ENCODE peak calls at places on chromosomes 4 and X, in nine cellular contexts. One of them, this sample, is unnamed.
A peak's percentile ranks its signal among the peaks of the same experiment; 100 is the strongest.

GRCh38 chr4:108730579-108730978 is 32.3 kb downstream of the ETNPPL start:
- DNase-seq in AG10803: no peak
- DNase-seq in fibroblast of mammary gland: peak; percentile 28
- DNase-seq in endothelial cell: no peak
- DNase-seq in glutamatergic neuron: peak; percentile 44
- DNase-seq in ovary: no peak
- DNase-seq in epithelial cell of esophagus: no peak
- DNase-seq in progenitor cell of endocrine pancreas: no peak
- DNase-seq in mesothelial cell of epicardium: no peak
- DNase-seq in this sample: no peak

GRCh38 chr4:78781086-78781630 is 5.0 kb downstream of the BMP2K start:
- DNase-seq in AG10803: no peak
- DNase-seq in fibroblast of mammary gland: peak; percentile 23
- DNase-seq in epithelial cell of esophagus: no peak
- DNase-seq in endothelial cell: no peak
- DNase-seq in glutamatergic neuron: no peak
- DNase-seq in progenitor cell of endocrine pancreas: no peak
- DNase-seq in ovary: no peak
- DNase-seq in mesothelial cell of epicardium: no peak
- DNase-seq in this sample: no peak

GRCh38 chrX:16851421-16851820 is 18.7 kb downstream of the RBBP7 start:
- DNase-seq in progenitor cell of endocrine pancreas: no peak
- DNase-seq in endothelial cell: no peak
- DNase-seq in ovary: no peak
- DNase-seq in AG10803: no peak
- DNase-seq in glutamatergic neuron: no peak
- DNase-seq in fibroblast of mammary gland: peak; percentile 56
- DNase-seq in epithelial cell of esophagus: no peak
- DNase-seq in mesothelial cell of epicardium: no peak
- DNase-seq in this sample: no peak

GRCh38 chrX:30904632-30905031 is 15.6 kb upstream of the TAB3 start:
- DNase-seq in mesothelial cell of epicardium: no peak
- DNase-seq in endothelial cell: no peak
- DNase-seq in ovary: no peak
- DNase-seq in progenitor cell of endocrine pancreas: no peak
- DNase-seq in fibroblast of mammary gland: no peak
- DNase-seq in AG10803: no peak
- DNase-seq in epithelial cell of esophagus: peak; percentile 73
- DNase-seq in glutamatergic neuron: no peak
- DNase-seq in this sample: no peak

GRCh38 chrX:153830632-153831434 is 489 bp upstream of the PDZD4 start:
- DNase-seq in progenitor cell of endocrine pancreas: no peak
- DNase-seq in glutamatergic neuron: no peak
- DNase-seq in epithelial cell of esophagus: no peak
- DNase-seq in endothelial cell: no peak
- DNase-seq in mesothelial cell of epicardium: no peak
- DNase-seq in AG10803: no peak
- DNase-seq in fibroblast of mammary gland: no peak
- DNase-seq in ovary: no peak
- DNase-seq in this sample: peak; percentile 29

GRCh38 chrX:65601530-65602281 is 65.7 kb upstream of the MSN start:
- DNase-seq in fibroblast of mammary gland: peak; percentile 91
- DNase-seq in ovary: peak; percentile 55
- DNase-seq in endothelial cell: peak; percentile 47
- DNase-seq in progenitor cell of endocrine pancreas: no peak
- DNase-seq in mesothelial cell of epicardium: no peak
- DNase-seq in epithelial cell of esophagus: peak; percentile 65
- DNase-seq in AG10803: peak; percentile 88
- DNase-seq in glutamatergic neuron: no peak
- DNase-seq in this sample: no peak

GRCh38 chrX:9486786-9487185 is 21.9 kb downstream of the TBL1X start:
- DNase-seq in endothelial cell: no peak
- DNase-seq in ovary: no peak
- DNase-seq in glutamatergic neuron: no peak
- DNase-seq in progenitor cell of endocrine pancreas: no peak
- DNase-seq in AG10803: no peak
- DNase-seq in mesothelial cell of epicardium: no peak
- DNase-seq in epithelial cell of esophagus: no peak
- DNase-seq in fibroblast of mammary gland: no peak
- DNase-seq in this sample: no peak

GRCh38 chrX:129793604-129794191 is 13.9 kb downstream of the SASH3 start:
- DNase-seq in AG10803: no peak
- DNase-seq in endothelial cell: no peak
- DNase-seq in ovary: no peak
- DNase-seq in progenitor cell of endocrine pancreas: no peak
- DNase-seq in fibroblast of mammary gland: no peak
- DNase-seq in epithelial cell of esophagus: no peak
- DNase-seq in glutamatergic neuron: no peak
- DNase-seq in mesothelial cell of epicardium: no peak
- DNase-seq in this sample: no peak

GRCh38 chrX:9668537-9668936 is 97.1 kb downstream of the GPR143 start:
- DNase-seq in progenitor cell of endocrine pancreas: no peak
- DNase-seq in epithelial cell of esophagus: no peak
- DNase-seq in fibroblast of mammary gland: no peak
- DNase-seq in mesothelial cell of epicardium: no peak
- DNase-seq in AG10803: no peak
- DNase-seq in glutamatergic neuron: no peak
- DNase-seq in endothelial cell: no peak
- DNase-seq in ovary: no peak
- DNase-seq in this sample: no peak

GRCh38 chr4:183858011-183858615 is 47.0 kb upstream of the STOX2 start:
- DNase-seq in AG10803: no peak
- DNase-seq in glutamatergic neuron: peak; percentile 51
- DNase-seq in endothelial cell: no peak
- DNase-seq in progenitor cell of endocrine pancreas: no peak
- DNase-seq in ovary: no peak
- DNase-seq in fibroblast of mammary gland: no peak
- DNase-seq in mesothelial cell of epicardium: no peak
- DNase-seq in epithelial cell of esophagus: no peak
- DNase-seq in this sample: no peak

GRCh38 chr4:158268553-158268952 is 58.3 kb downstream of the TMEM144 start:
- DNase-seq in endothelial cell: no peak
- DNase-seq in ovary: no peak
- DNase-seq in epithelial cell of esophagus: no peak
- DNase-seq in fibroblast of mammary gland: no peak
- DNase-seq in mesothelial cell of epicardium: no peak
- DNase-seq in glutamatergic neuron: no peak
- DNase-seq in AG10803: no peak
- DNase-seq in progenitor cell of endocrine pancreas: no peak
- DNase-seq in this sample: no peak
- TF ChIP-seq CTCF in endothelial cell: no peak
- TF ChIP-seq CTCF in ovary: no peak
- TF ChIP-seq CTCF in epithelial cell of esophagus: no peak
- TF ChIP-seq CTCF in fibroblast of mammary gland: no peak
- TF ChIP-seq CTCF in mesothelial cell of epicardium: no peak
- TF ChIP-seq CTCF in glutamatergic neuron: no peak
- TF ChIP-seq CTCF in AG10803: peak; percentile 5
- TF ChIP-seq CTCF in progenitor cell of endocrine pancreas: no peak
- TF ChIP-seq CTCF in this sample: no peak

DNA sequence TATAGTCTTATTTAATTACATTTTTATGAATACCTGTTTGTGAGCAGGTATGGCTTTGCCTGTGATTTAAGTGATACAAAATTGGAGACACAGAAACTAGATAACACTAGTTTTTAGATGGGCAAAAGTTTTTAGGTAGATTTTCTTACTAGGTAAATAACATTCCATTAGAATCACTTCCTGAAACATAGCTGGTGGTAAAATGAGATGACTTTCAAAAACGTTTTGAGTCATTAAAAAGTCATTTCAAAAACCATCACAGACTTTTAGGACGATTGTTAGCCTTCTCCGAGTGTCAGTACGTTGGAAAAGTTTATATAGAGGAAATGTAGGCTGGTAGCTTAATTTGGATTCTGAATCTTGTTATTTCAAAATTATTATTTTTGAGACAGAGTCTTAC is 18.3 kb downstream of the PTTG2 start:
- DNase-seq in ovary: no peak
- DNase-seq in endothelial cell: no peak
- DNase-seq in AG10803: no peak
- DNase-seq in mesothelial cell of epicardium: no peak
- DNase-seq in glutamatergic neuron: no peak
- DNase-seq in epithelial cell of esophagus: no peak
- DNase-seq in progenitor cell of endocrine pancreas: no peak
- DNase-seq in fibroblast of mammary gland: no peak
- DNase-seq in this sample: no peak
- TF ChIP-seq CTCF in ovary: no peak
- TF ChIP-seq CTCF in endothelial cell: no peak
- TF ChIP-seq CTCF in AG10803: no peak
- TF ChIP-seq CTCF in mesothelial cell of epicardium: no peak
- TF ChIP-seq CTCF in glutamatergic neuron: no peak
- TF ChIP-seq CTCF in epithelial cell of esophagus: no peak
- TF ChIP-seq CTCF in progenitor cell of endocrine pancreas: no peak
- TF ChIP-seq CTCF in fibroblast of mammary gland: no peak
- TF ChIP-seq CTCF in this sample: no peak

GRCh38 chr4:53601251-53601764 is 10.0 kb upstream of the LNX1 start:
- DNase-seq in AG10803: no peak
- DNase-seq in progenitor cell of endocrine pancreas: no peak
- DNase-seq in glutamatergic neuron: peak; percentile 68
- DNase-seq in endothelial cell: peak; percentile 24
- DNase-seq in mesothelial cell of epicardium: no peak
- DNase-seq in ovary: peak; percentile 23
- DNase-seq in fibroblast of mammary gland: no peak
- DNase-seq in epithelial cell of esophagus: peak; percentile 66
- DNase-seq in this sample: peak; percentile 14
- TF ChIP-seq CTCF in AG10803: peak; percentile 34
- TF ChIP-seq CTCF in progenitor cell of endocrine pancreas: peak; percentile 34
- TF ChIP-seq CTCF in glutamatergic neuron: peak; percentile 24
- TF ChIP-seq CTCF in endothelial cell: no peak
- TF ChIP-seq CTCF in mesothelial cell of epicardium: no peak
- TF ChIP-seq CTCF in ovary: no peak
- TF ChIP-seq CTCF in fibroblast of mammary gland: peak; percentile 30
- TF ChIP-seq CTCF in epithelial cell of esophagus: peak; percentile 33
- TF ChIP-seq CTCF in this sample: peak; percentile 24

GRCh38 chr4:113327513-113327912 is 278.1 kb downstream of the ANK2 start:
- DNase-seq in ovary: no peak
- DNase-seq in glutamatergic neuron: no peak
- DNase-seq in progenitor cell of endocrine pancreas: no peak
- DNase-seq in epithelial cell of esophagus: no peak
- DNase-seq in fibroblast of mammary gland: peak; percentile 70
- DNase-seq in AG10803: peak; percentile 37
- DNase-seq in mesothelial cell of epicardium: no peak
- DNase-seq in endothelial cell: no peak
- DNase-seq in this sample: no peak

GRCh38 chr4:113330200-113330599 is 280.7 kb downstream of the ANK2 start:
- DNase-seq in ovary: no peak
- DNase-seq in endothelial cell: no peak
- DNase-seq in glutamatergic neuron: no peak
- DNase-seq in progenitor cell of endocrine pancreas: no peak
- DNase-seq in fibroblast of mammary gland: no peak
- DNase-seq in epithelial cell of esophagus: no peak
- DNase-seq in AG10803: no peak
- DNase-seq in mesothelial cell of epicardium: no peak
- DNase-seq in this sample: no peak

GRCh38 chr4:113331811-113332210 is 282.4 kb downstream of the ANK2 start:
- DNase-seq in fibroblast of mammary gland: no peak
- DNase-seq in ovary: no peak
- DNase-seq in epithelial cell of esophagus: no peak
- DNase-seq in endothelial cell: no peak
- DNase-seq in mesothelial cell of epicardium: no peak
- DNase-seq in progenitor cell of endocrine pancreas: no peak
- DNase-seq in AG10803: no peak
- DNase-seq in glutamatergic neuron: no peak
- DNase-seq in this sample: no peak

GRCh38 chr4:113325876-113326615 is 276.6 kb downstream of the ANK2 start:
- DNase-seq in AG10803: no peak
- DNase-seq in endothelial cell: no peak
- DNase-seq in epithelial cell of esophagus: peak; percentile 45
- DNase-seq in fibroblast of mammary gland: peak; percentile 45
- DNase-seq in glutamatergic neuron: no peak
- DNase-seq in ovary: no peak
- DNase-seq in progenitor cell of endocrine pancreas: no peak
- DNase-seq in mesothelial cell of epicardium: no peak
- DNase-seq in this sample: no peak

GRCh38 chr4:113328514-113328913 is 279.1 kb downstream of the ANK2 start:
- DNase-seq in mesothelial cell of epicardium: no peak
- DNase-seq in progenitor cell of endocrine pancreas: no peak
- DNase-seq in endothelial cell: peak; percentile 53
- DNase-seq in AG10803: no peak
- DNase-seq in fibroblast of mammary gland: no peak
- DNase-seq in ovary: no peak
- DNase-seq in glutamatergic neuron: peak; percentile 64
- DNase-seq in epithelial cell of esophagus: peak; percentile 25
- DNase-seq in this sample: peak; percentile 18
- TF ChIP-seq CTCF in mesothelial cell of epicardium: no peak
- TF ChIP-seq CTCF in progenitor cell of endocrine pancreas: peak; percentile 42
- TF ChIP-seq CTCF in endothelial cell: peak; percentile 67
- TF ChIP-seq CTCF in AG10803: peak; percentile 13
- TF ChIP-seq CTCF in fibroblast of mammary gland: peak; percentile 32
- TF ChIP-seq CTCF in ovary: no peak
- TF ChIP-seq CTCF in glutamatergic neuron: peak; percentile 76
- TF ChIP-seq CTCF in epithelial cell of esophagus: peak; percentile 49
- TF ChIP-seq CTCF in this sample: peak; percentile 46

GRCh38 chr4:91258326-91258725 is 1045.4 kb upstream of the GRID2 start:
- DNase-seq in glutamatergic neuron: no peak
- DNase-seq in epithelial cell of esophagus: no peak
- DNase-seq in AG10803: no peak
- DNase-seq in endothelial cell: no peak
- DNase-seq in progenitor cell of endocrine pancreas: no peak
- DNase-seq in fibroblast of mammary gland: no peak
- DNase-seq in ovary: no peak
- DNase-seq in mesothelial cell of epicardium: no peak
- DNase-seq in this sample: no peak
- TF ChIP-seq CTCF in glutamatergic neuron: no peak
- TF ChIP-seq CTCF in epithelial cell of esophagus: no peak
- TF ChIP-seq CTCF in AG10803: no peak
- TF ChIP-seq CTCF in endothelial cell: no peak
- TF ChIP-seq CTCF in progenitor cell of endocrine pancreas: no peak
- TF ChIP-seq CTCF in fibroblast of mammary gland: no peak
- TF ChIP-seq CTCF in ovary: no peak
- TF ChIP-seq CTCF in mesothelial cell of epicardium: no peak
- TF ChIP-seq CTCF in this sample: no peak

This sample was measured in nephron progenitor cell.